ENCODE peak calls at places on chromosomes 16 and 17, in eight cellular contexts. W is T-helper 17 cell; Y is stimulated activated CD8-positive, alpha-beta memory T cell treated with anti-CD3 and anti-CD28 coated beads, Interleukin-12 subunit alpha, Interleukin-12 subunit beta, amount 100 ng/mL, for 4 hours; L is Kasumi-1; N is left cardiac atrium; B is cardiac muscle cell; M is amygdala; V is myocyte. X is an unnamed sample.

GRCh38 chr16:14186007-14186953 is 115.2 kb downstream of the MRTFB start:
- DNase-seq in W (no peak), Y (no peak), L (no peak), N (peak), B (peak), M (no peak), V (peak), X (no peak)

GRCh38 chr17:48463531-48463930 is 33.5 kb upstream of the SKAP1 start:
- DNase-seq in W (no peak), Y (no peak), L (no peak), N (no peak), B (no peak), M (no peak), V (no peak), X (no peak)

GRCh38 chr16:29992371-29992967 is 2.9 kb downstream of the HIRIP3 start:
- DNase-seq in W (no peak), Y (no peak), L (no peak), N (no peak), B (no peak), M (no peak), V (no peak), X (no peak)

GRCh38 chr17:2842464-2842863 is 46.2 kb downstream of the RAP1GAP2 start:
- DNase-seq in W (no peak), Y (no peak), L (no peak), N (no peak), B (no peak), M (no peak), V (no peak), X (no peak)

GRCh38 chr16:11949527-11949926 is 7.7 kb upstream of the NPIPB2 start:
- DNase-seq in W (no peak), Y (no peak), L (peak), N (no peak), B (peak), M (no peak), V (peak), X (peak)

GRCh38 chr17:76166168-76166567 is 25.1 kb upstream of the FOXJ1 start:
- DNase-seq in W (no peak), Y (no peak), L (no peak), N (no peak), B (no peak), M (peak), V (peak), X (no peak)

GRCh38 chr16:48622456-48623303 is 12.7 kb upstream of the N4BP1 start:
- DNase-seq in W (no peak), Y (no peak), L (no peak), N (no peak), B (no peak), M (no peak), V (no peak), X (no peak)

GRCh38 chr17:8954339-8954738 is 11.2 kb downstream of the PIK3R5 start:
- DNase-seq in W (peak), Y (peak), L (peak), N (peak), B (no peak), M (no peak), V (no peak), X (peak)

GRCh38 chr17:35808240-35808961 is 883 bp upstream of the TAF15 start:
- DNase-seq in W (no peak), Y (no peak), L (no peak), N (no peak), B (no peak), M (no peak), V (no peak), X (no peak)

GRCh38 chr17:50185724-50186545 is 15.5 kb downstream of the COL1A1 start:
- DNase-seq in W (no peak), Y (no peak), L (no peak), N (no peak), B (no peak), M (no peak), V (peak), X (no peak)

GRCh38 chr17:40023590-40024292 is 8.5 kb downstream of the CSF3 start:
- DNase-seq in W (no peak), Y (no peak), L (no peak), N (peak), B (no peak), M (no peak), V (no peak), X (no peak)

GRCh38 chr17:59349178-59349577 is 17.7 kb downstream of the YPEL2 start:
- DNase-seq in W (no peak), Y (no peak), L (no peak), N (no peak), B (no peak), M (no peak), V (no peak), X (no peak)

GRCh38 chr16:89720859-89721643 is at the start of the genes VPS9D1 and ZNF276:
- DNase-seq in W (peak), Y (peak), L (peak), N (peak), B (peak), M (peak), V (peak), X (peak)

GRCh38 chr16:81416749-81417148 is 27.9 kb upstream of the CMIP start:
- DNase-seq in W (no peak), Y (no peak), L (no peak), N (no peak), B (no peak), M (no peak), V (no peak), X (no peak)

GRCh38 chr17:14299261-14300093 is 1.4 kb upstream of the HS3ST3B1 start:
- DNase-seq in W (peak), Y (no peak), L (peak), N (peak), B (peak), M (no peak), V (no peak), X (peak)

GRCh38 chr16:50407351-50407750 is 38.6 kb upstream of the BRD7 start:
- DNase-seq in W (no peak), Y (no peak), L (no peak), N (no peak), B (no peak), M (no peak), V (no peak), X (no peak)

GRCh38 chr17:81898029-81898866 is 3.8 kb upstream of the NPB start:
- DNase-seq in W (no peak), Y (no peak), L (no peak), N (no peak), B (no peak), M (no peak), V (peak), X (no peak)

GRCh38 chr16:535446-536405 is 8.2 kb downstream of the CAPN15 start:
- DNase-seq in W (no peak), Y (no peak), L (no peak), N (peak), B (no peak), M (no peak), V (peak), X (no peak)

GRCh38 chr17:64118452-64118979 is 11.4 kb downstream of the ERN1 start:
- DNase-seq in W (no peak), Y (no peak), L (peak), N (peak), B (peak), M (no peak), V (peak), X (peak)

GRCh38 chr17:78133971-78134898 is 3.7 kb downstream of the TMC8 start:
- DNase-seq in W (peak), Y (no peak), L (peak), N (peak), B (peak), M (no peak), V (no peak), X (peak)

GRCh38 chr17:48505788-48506187 is 25.0 kb downstream of the HOXB1 start:
- DNase-seq in W (peak), Y (no peak), L (peak), N (no peak), B (peak), M (no peak), V (peak), X (peak)

GRCh38 chr16:65196696-65197095 is 74.8 kb upstream of the CDH11 start:
- DNase-seq in W (no peak), Y (no peak), L (no peak), N (no peak), B (no peak), M (no peak), V (no peak), X (no peak)

GRCh38 chr16:2271848-2272461 is 4.0 kb upstream of the RNPS1 start:
- DNase-seq in W (no peak), Y (no peak), L (no peak), N (no peak), B (no peak), M (no peak), V (no peak), X (no peak)

GRCh38 chr17:80936218-80936617 is 55.4 kb upstream of the CHMP6 start:
- DNase-seq in W (no peak), Y (no peak), L (no peak), N (no peak), B (no peak), M (no peak), V (no peak), X (no peak)

GRCh38 chr17:59131131-59131530 is 23.9 kb downstream of the SKA2 start:
- DNase-seq in W (no peak), Y (no peak), L (no peak), N (no peak), B (no peak), M (no peak), V (no peak), X (no peak)